ENCODE peak calls at places on chromosomes 4 and X, in six cellular contexts. One of them, this sample, is unnamed.

GRCh38 chr4:92183825-92184224 is 119.9 kb upstream of the GRID2 start:
- DNase-seq in stimulated activated CD8-positive, alpha-beta memory T cell treated with anti-CD3 and anti-CD28 coated beads, Interleukin-12 subunit alpha, Interleukin-12 subunit beta, amount 100 ng/mL, for 1 hour: no peak
- DNase-seq in NCI-H2081: no peak
- DNase-seq in NCI-H446: no peak
- DNase-seq in CD8-positive, alpha-beta memory T cell: no peak
- DNase-seq in GM04503: no peak
- DNase-seq in this sample: no peak

GRCh38 chr4:48268956-48269860 is at the start of gene TEC:
- DNase-seq in stimulated activated CD8-positive, alpha-beta memory T cell treated with anti-CD3 and anti-CD28 coated beads, Interleukin-12 subunit alpha, Interleukin-12 subunit beta, amount 100 ng/mL, for 1 hour: peak
- DNase-seq in NCI-H2081: peak
- DNase-seq in NCI-H446: no peak
- DNase-seq in CD8-positive, alpha-beta memory T cell: peak
- DNase-seq in GM04503: no peak
- DNase-seq in this sample: peak

GRCh38 chr4:185196437-185196836 is 7.4 kb downstream of the CFAP97 start:
- DNase-seq in stimulated activated CD8-positive, alpha-beta memory T cell treated with anti-CD3 and anti-CD28 coated beads, Interleukin-12 subunit alpha, Interleukin-12 subunit beta, amount 100 ng/mL, for 1 hour: no peak
- DNase-seq in NCI-H2081: no peak
- DNase-seq in NCI-H446: no peak
- DNase-seq in CD8-positive, alpha-beta memory T cell: no peak
- DNase-seq in GM04503: no peak
- DNase-seq in this sample: no peak

GRCh38 chr4:30721353-30722091 is 1.4 kb downstream of the PCDH7 start:
- DNase-seq in stimulated activated CD8-positive, alpha-beta memory T cell treated with anti-CD3 and anti-CD28 coated beads, Interleukin-12 subunit alpha, Interleukin-12 subunit beta, amount 100 ng/mL, for 1 hour: no peak
- DNase-seq in NCI-H2081: peak
- DNase-seq in NCI-H446: peak
- DNase-seq in CD8-positive, alpha-beta memory T cell: no peak
- DNase-seq in GM04503: no peak
- DNase-seq in this sample: peak

GRCh38 chrX:43559643-43560042 is 96.5 kb upstream of the MAOA start:
- DNase-seq in stimulated activated CD8-positive, alpha-beta memory T cell treated with anti-CD3 and anti-CD28 coated beads, Interleukin-12 subunit alpha, Interleukin-12 subunit beta, amount 100 ng/mL, for 1 hour: peak
- DNase-seq in NCI-H2081: peak
- DNase-seq in NCI-H446: peak
- DNase-seq in CD8-positive, alpha-beta memory T cell: no peak
- DNase-seq in GM04503: no peak
- DNase-seq in this sample: peak

GRCh38 chr4:158428242-158428641 is 93.4 kb upstream of the RXFP1 start:
- DNase-seq in stimulated activated CD8-positive, alpha-beta memory T cell treated with anti-CD3 and anti-CD28 coated beads, Interleukin-12 subunit alpha, Interleukin-12 subunit beta, amount 100 ng/mL, for 1 hour: no peak
- DNase-seq in NCI-H2081: no peak
- DNase-seq in NCI-H446: no peak
- DNase-seq in CD8-positive, alpha-beta memory T cell: no peak
- DNase-seq in GM04503: no peak
- DNase-seq in this sample: peak

GRCh38 chr4:44495136-44495535 is 46.5 kb upstream of the KCTD8 start:
- DNase-seq in stimulated activated CD8-positive, alpha-beta memory T cell treated with anti-CD3 and anti-CD28 coated beads, Interleukin-12 subunit alpha, Interleukin-12 subunit beta, amount 100 ng/mL, for 1 hour: no peak
- DNase-seq in NCI-H2081: no peak
- DNase-seq in NCI-H446: no peak
- DNase-seq in CD8-positive, alpha-beta memory T cell: no peak
- DNase-seq in GM04503: no peak
- DNase-seq in this sample: no peak

GRCh38 chr4:170700064-170700463 is 610.3 kb upstream of the AADAT start:
- DNase-seq in stimulated activated CD8-positive, alpha-beta memory T cell treated with anti-CD3 and anti-CD28 coated beads, Interleukin-12 subunit alpha, Interleukin-12 subunit beta, amount 100 ng/mL, for 1 hour: no peak
- DNase-seq in NCI-H2081: no peak
- DNase-seq in NCI-H446: no peak
- DNase-seq in CD8-positive, alpha-beta memory T cell: no peak
- DNase-seq in GM04503: no peak
- DNase-seq in this sample: no peak

GRCh38 chr4:100836929-100837328 is 319.1 kb upstream of the EMCN start:
- DNase-seq in stimulated activated CD8-positive, alpha-beta memory T cell treated with anti-CD3 and anti-CD28 coated beads, Interleukin-12 subunit alpha, Interleukin-12 subunit beta, amount 100 ng/mL, for 1 hour: no peak
- DNase-seq in NCI-H2081: no peak
- DNase-seq in NCI-H446: no peak
- DNase-seq in CD8-positive, alpha-beta memory T cell: no peak
- DNase-seq in GM04503: no peak
- DNase-seq in this sample: no peak

This sample was measured in fibroblast of villous mesenchyme.